ENCODE peak calls at places on chromosomes 5 and 9, in nine cellular contexts. V, O, M, Q, X, B, A, C and P are unnamed samples.

GRCh38 chr5:171720086-171720485 is 65.5 kb upstream of the SMIM23 start:
- DNase-seq in V (no peak), M (no peak), A (no peak), O (no peak), C (no peak), X (no peak), B (no peak), Q (no peak), P (no peak)

GRCh38 chr5:138366556-138367382 is 14.3 kb downstream of the KDM3B start:
- DNase-seq in X (no peak), M (no peak), V (no peak), B (no peak), O (no peak), C (no peak), Q (no peak), A (no peak), P (no peak)

GRCh38 chr9:75108571-75108970 is 20.3 kb downstream of the OSTF1 start:
- DNase-seq in V (no peak), O (no peak), X (no peak), B (peak), A (no peak), M (no peak), Q (peak), C (no peak), P (no peak)

GRCh38 chr9:113499876-113500497 is 36.5 kb downstream of the RGS3 start:
- DNase-seq in Q (no peak), M (no peak), A (no peak), C (no peak), V (no peak), B (no peak), O (no peak), X (no peak), P (no peak)

GRCh38 chr9:1100945-1101344 is 50.8 kb downstream of the DMRT2 start:
- DNase-seq in O (no peak), A (no peak), C (no peak), M (no peak), X (no peak), B (peak), Q (peak), V (peak), P (peak)

GRCh38 chr9:21031818-21032203 is 371 bp upstream of the HACD4 start:
- DNase-seq in A (no peak), B (no peak), M (no peak), O (no peak), Q (no peak), V (no peak), X (no peak), C (no peak), P (no peak)

GRCh38 chr5:150616506-150616905 is 24.0 kb upstream of the SYNPO start:
- DNase-seq in Q (no peak), M (no peak), X (no peak), A (no peak), B (no peak), O (no peak), C (no peak), V (no peak), P (no peak)

GRCh38 chr5:137561572-137561971 is 62.4 kb upstream of the SPOCK1 start:
- DNase-seq in C (no peak), X (no peak), A (no peak), V (no peak), O (no peak), Q (no peak), B (no peak), M (no peak), P (no peak)

GRCh38 chr9:137975936-137976565 is 98.5 kb downstream of the CACNA1B start:
- DNase-seq in Q (no peak), C (no peak), O (no peak), B (no peak), X (no peak), V (no peak), M (no peak), A (no peak), P (no peak)

GRCh38 chr5:68418230-68418629 is 202.7 kb downstream of the PIK3R1 start:
- DNase-seq in A (no peak), O (no peak), X (no peak), C (no peak), B (no peak), V (no peak), Q (peak), M (no peak), P (no peak)

GRCh38 chr9:88873635-88874034 is 117.6 kb upstream of the S1PR3 start:
- DNase-seq in X (no peak), Q (no peak), C (no peak), M (no peak), V (no peak), B (no peak), A (no peak), O (no peak), P (no peak)

GRCh38 chr9:33880562-33881089 is 63.7 kb downstream of the UBE2R2 start:
- DNase-seq in O (no peak), X (no peak), Q (no peak), M (no peak), V (no peak), A (no peak), C (no peak), B (no peak), P (no peak)

GRCh38 chr5:83428890-83429289 is 42.7 kb upstream of the VCAN start:
- DNase-seq in V (no peak), O (no peak), A (no peak), C (no peak), X (no peak), M (no peak), B (no peak), Q (no peak), P (no peak)

GRCh38 chr5:31511305-31511704 is 20.6 kb downstream of the DROSHA start:
- DNase-seq in O (no peak), C (no peak), B (no peak), X (no peak), V (no peak), M (no peak), A (no peak), Q (no peak), P (no peak)

GRCh38 chr5:8491254-8491653 is 622.3 kb downstream of the MTRR start:
- DNase-seq in X (no peak), Q (no peak), C (no peak), V (no peak), O (no peak), M (no peak), B (no peak), A (no peak), P (peak)